ENCODE peak calls at places on chromosomes 3 and 15, in nine cellular contexts. Q, D, A, K, N, E, J, F and P are unnamed samples.

GRCh38 chr15:61205427-61205826 is 23.7 kb downstream of the RORA start:
- DNase-seq in K (no peak), D (peak), E (no peak), N (no peak), A (no peak), Q (peak), J (peak), F (no peak), P (peak)

GRCh38 chr15:89105147-89105546 is 16.9 kb downstream of the ABHD2 start:
- DNase-seq in Q (peak), N (no peak), F (peak), E (peak), K (no peak), D (peak), J (no peak), A (no peak), P (peak)

GRCh38 chr15:90106522-90107117 is 4.4 kb upstream of the IDH2 start:
- DNase-seq in A (peak), Q (peak), F (no peak), N (no peak), E (peak), D (peak), K (peak), J (no peak), P (peak)

GRCh38 chr3:170808041-170808440 is 62.0 kb downstream of the RPL22L1 start:
- DNase-seq in D (no peak), K (no peak), A (no peak), E (no peak), J (no peak), F (no peak), Q (no peak), N (no peak), P (peak)

GRCh38 chr15:38699633-38700230 is 135.1 kb upstream of the RASGRP1 start:
- DNase-seq in J (no peak), A (peak), F (no peak), N (peak), E (peak), Q (peak), D (peak), K (peak), P (peak)

GRCh38 chr3:86793786-86794185 is 197.2 kb downstream of the VGLL3 start:
- DNase-seq in D (peak), E (peak), J (no peak), Q (peak), F (peak), N (no peak), A (no peak), K (no peak), P (peak)

GRCh38 chr15:64398575-64398974 is 10.9 kb downstream of the TRIP4 start:
- DNase-seq in Q (no peak), N (no peak), A (no peak), F (no peak), J (no peak), K (no peak), E (no peak), D (peak), P (no peak)

GRCh38 chr15:98718426-98719168 is 70.3 kb downstream of the IGF1R start:
- DNase-seq in A (no peak), J (no peak), D (no peak), N (no peak), Q (no peak), E (no peak), F (no peak), K (no peak), P (no peak)

GRCh38 chr3:32817561-32818430 is at the start of gene TRIM71:
- DNase-seq in F (no peak), J (no peak), E (no peak), K (no peak), Q (peak), A (no peak), N (no peak), D (peak), P (no peak)

GRCh38 chr3:42216820-42217416 is 49.1 kb downstream of the CCK start:
- DNase-seq in N (no peak), A (no peak), J (no peak), K (no peak), F (no peak), D (no peak), E (peak), Q (peak), P (peak)

DNA sequence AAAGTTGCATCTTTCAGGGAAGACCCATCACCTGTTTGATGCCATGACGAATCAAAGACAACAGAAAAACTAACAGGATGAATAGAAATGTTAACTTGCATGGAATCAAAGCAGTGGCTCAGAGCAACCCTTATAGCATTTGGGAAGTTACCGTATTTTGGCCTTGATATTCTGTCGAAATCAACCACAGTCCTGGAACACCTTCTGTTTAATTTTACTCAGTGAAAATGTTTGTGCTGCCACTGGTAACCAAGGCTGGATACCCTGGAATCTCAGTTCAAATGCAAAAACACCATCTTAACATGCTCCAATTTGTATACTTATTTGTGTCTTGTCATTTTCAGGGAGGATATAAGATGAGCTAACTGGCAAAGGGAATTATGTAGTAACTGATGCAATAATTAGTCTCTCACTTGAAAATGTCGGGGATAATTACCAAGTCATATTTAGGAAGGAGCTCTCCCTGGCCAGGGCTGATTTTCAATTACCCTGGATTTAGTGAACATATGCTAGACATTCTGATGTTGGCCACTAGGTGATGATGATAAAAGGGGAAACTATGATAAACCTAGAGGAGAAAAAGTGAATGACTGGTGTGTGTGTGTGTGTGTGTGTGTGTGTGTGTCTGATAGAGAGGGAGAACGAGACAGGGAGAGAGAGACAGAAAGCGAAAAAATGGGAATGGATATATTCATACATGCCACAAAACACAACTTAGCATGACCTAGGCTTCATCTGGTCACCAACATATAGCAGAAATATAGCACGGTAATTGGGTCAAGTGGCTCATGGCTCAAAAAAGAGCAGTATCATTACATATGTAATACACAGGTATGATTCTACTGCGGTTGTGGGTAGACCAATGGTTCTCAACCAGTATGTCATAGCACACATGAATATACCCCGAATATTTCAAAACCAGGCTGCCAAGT is 19.0 kb upstream of the PRICKLE2 start:
- DNase-seq in K (peak), A (no peak), Q (peak), F (no peak), J (no peak), N (no peak), D (no peak), E (no peak), P (peak)
- TF ChIP-seq CTCF in K (peak), A (peak), Q (peak), F (peak), J (no peak), N (no peak), D (peak), E (peak), P (peak)

DNA sequence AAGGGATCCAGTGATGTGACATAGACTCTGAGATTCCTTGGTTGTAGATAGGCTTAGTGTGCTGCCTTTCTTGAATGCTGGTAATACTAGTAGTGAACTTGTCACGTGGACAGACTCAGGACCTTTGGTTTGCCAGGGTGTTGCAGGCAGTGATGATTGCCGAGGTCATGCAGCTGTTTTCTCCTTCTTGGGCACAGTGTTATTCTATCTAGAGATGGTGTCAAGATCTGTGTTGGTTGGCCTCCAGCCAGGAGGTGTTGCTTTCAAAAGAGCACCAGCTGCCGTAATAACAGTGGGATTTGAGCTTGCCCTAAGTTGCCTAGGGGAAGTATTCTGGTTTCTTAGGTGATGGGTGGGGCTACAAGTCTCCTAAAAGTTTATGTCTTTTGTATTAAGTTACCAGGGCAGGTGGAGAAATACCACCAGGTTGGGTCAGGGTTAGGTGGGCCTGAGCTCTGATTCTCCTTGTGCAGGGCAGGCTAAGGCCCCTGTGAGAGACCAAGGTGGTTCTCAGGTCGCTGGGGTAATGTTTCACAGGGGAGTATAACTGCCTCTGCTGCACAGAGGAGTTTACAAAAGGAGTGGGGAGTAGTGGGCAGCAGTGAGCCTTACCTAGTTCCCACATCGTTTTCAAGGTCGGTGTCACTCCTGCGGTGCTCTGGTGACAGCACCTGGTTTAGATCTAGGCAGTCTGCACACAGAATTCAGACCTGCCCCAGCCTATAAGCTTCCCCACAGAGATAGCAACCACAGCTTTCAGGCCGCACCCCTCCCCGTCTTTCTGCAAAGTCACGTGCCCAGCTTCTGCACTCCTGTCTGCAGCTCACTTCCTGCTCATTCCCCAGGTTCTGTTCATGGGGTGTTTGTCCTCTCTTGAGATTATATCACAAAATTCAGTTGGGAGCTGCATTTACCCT is 350.3 kb downstream of the DOCK3 start:
- DNase-seq in A (no peak), K (no peak), F (no peak), N (no peak), Q (no peak), D (no peak), J (no peak), E (no peak), P (no peak)
- H3K4me3 ChIP-seq in A (no peak), K (no peak), F (no peak), N (no peak), Q (no peak), D (no peak), J (no peak), E (no peak), P (no peak)

GRCh38 chr3:46935168-46935858 is 41.2 kb downstream of the CCDC12 start:
- DNase-seq in Q (peak), F (peak), J (peak), D (peak), N (peak), E (peak), A (peak), K (peak), P (peak)
- TF ChIP-seq CTCF in Q (peak), F (peak), J (peak), D (peak), N (peak), E (peak), A (no peak), K (peak), P (peak)

GRCh38 chr3:88030200-88030599 is 28.6 kb downstream of the CGGBP1 start:
- DNase-seq in K (no peak), N (no peak), Q (no peak), A (no peak), E (no peak), F (no peak), J (no peak), D (no peak), P (peak)
- H3K4me3 ChIP-seq in K (no peak), N (no peak), Q (no peak), A (no peak), E (no peak), F (no peak), J (no peak), D (no peak), P (peak)